ENCODE peak calls at places on chromosomes 7 and 10, in six cellular contexts. One of them, this sample, is unnamed.

GRCh38 chr7:26944486-26944885 is 80.1 kb upstream of the SKAP2 start:
- DNase-seq in endodermal cell: no peak
- DNase-seq in HL-60: no peak
- DNase-seq in body of pancreas: no peak
- DNase-seq in sigmoid colon: no peak
- DNase-seq in dorsolateral prefrontal cortex: no peak
- DNase-seq in this sample: no peak

GRCh38 chr7:94576316-94576715 is 66.7 kb downstream of the CASD1 start:
- DNase-seq in endodermal cell: no peak
- DNase-seq in HL-60: no peak
- DNase-seq in body of pancreas: no peak
- DNase-seq in sigmoid colon: no peak
- DNase-seq in dorsolateral prefrontal cortex: no peak
- DNase-seq in this sample: no peak

GRCh38 chr10:43461950-43462349 is 25.0 kb downstream of the ZNF487 start:
- DNase-seq in endodermal cell: no peak
- DNase-seq in HL-60: peak; percentile 61
- DNase-seq in body of pancreas: no peak
- DNase-seq in sigmoid colon: no peak
- DNase-seq in dorsolateral prefrontal cortex: no peak
- DNase-seq in this sample: no peak

GRCh38 chr7:32587431-32587948 is 92.2 kb downstream of the AVL9 start:
- DNase-seq in endodermal cell: no peak
- DNase-seq in HL-60: peak; percentile 33
- DNase-seq in body of pancreas: no peak
- DNase-seq in sigmoid colon: no peak
- DNase-seq in dorsolateral prefrontal cortex: no peak
- DNase-seq in this sample: peak; percentile 39

GRCh38 chr10:89064764-89065163 is 74.2 kb downstream of the FAS start:
- DNase-seq in endodermal cell: no peak
- DNase-seq in HL-60: no peak
- DNase-seq in body of pancreas: no peak
- DNase-seq in sigmoid colon: no peak
- DNase-seq in dorsolateral prefrontal cortex: no peak
- DNase-seq in this sample: no peak

GRCh38 chr10:12308102-12308501 is 41.2 kb upstream of the CAMK1D start:
- DNase-seq in endodermal cell: no peak
- DNase-seq in HL-60: no peak
- DNase-seq in body of pancreas: no peak
- DNase-seq in sigmoid colon: peak; percentile 75
- DNase-seq in dorsolateral prefrontal cortex: no peak
- DNase-seq in this sample: no peak

GRCh38 chr7:101944611-101945010 is 127.2 kb downstream of the CUX1 start:
- DNase-seq in endodermal cell: no peak
- DNase-seq in HL-60: no peak
- DNase-seq in body of pancreas: no peak
- DNase-seq in sigmoid colon: peak; percentile 58
- DNase-seq in dorsolateral prefrontal cortex: no peak
- DNase-seq in this sample: no peak

GRCh38 chr10:43075612-43076003 is 1.3 kb upstream of the RET start:
- DNase-seq in endodermal cell: peak; percentile 72
- DNase-seq in HL-60: peak; percentile 19
- DNase-seq in body of pancreas: no peak
- DNase-seq in sigmoid colon: no peak
- DNase-seq in dorsolateral prefrontal cortex: no peak
- DNase-seq in this sample: no peak

GRCh38 chr7:100801833-100802568 is 25.3 kb downstream of the EPHB4 start:
- DNase-seq in endodermal cell: no peak
- DNase-seq in HL-60: peak; percentile 58
- DNase-seq in body of pancreas: peak; percentile 85
- DNase-seq in sigmoid colon: peak; percentile 85
- DNase-seq in dorsolateral prefrontal cortex: no peak
- DNase-seq in this sample: peak; percentile 89

GRCh38 chr7:98654524-98655272 is 37.6 kb downstream of the NPTX2 start:
- DNase-seq in endodermal cell: no peak
- DNase-seq in HL-60: no peak
- DNase-seq in body of pancreas: no peak
- DNase-seq in sigmoid colon: no peak
- DNase-seq in dorsolateral prefrontal cortex: no peak
- DNase-seq in this sample: no peak

GRCh38 chr7:41999736-42000283 is 237.2 kb downstream of the GLI3 start:
- DNase-seq in endodermal cell: no peak
- DNase-seq in HL-60: no peak
- DNase-seq in body of pancreas: no peak
- DNase-seq in sigmoid colon: no peak
- DNase-seq in dorsolateral prefrontal cortex: no peak
- DNase-seq in this sample: no peak

GRCh38 chr7:17233643-17234397 is 64.6 kb upstream of the AHR start:
- DNase-seq in endodermal cell: no peak
- DNase-seq in HL-60: peak; percentile 14
- DNase-seq in body of pancreas: no peak
- DNase-seq in sigmoid colon: no peak
- DNase-seq in dorsolateral prefrontal cortex: no peak
- DNase-seq in this sample: no peak

GRCh38 chr10:86361134-86362128 is 5.2 kb downstream of the GRID1 start:
- DNase-seq in endodermal cell: peak; percentile 29
- DNase-seq in HL-60: no peak
- DNase-seq in body of pancreas: no peak
- DNase-seq in sigmoid colon: peak; percentile 7
- DNase-seq in dorsolateral prefrontal cortex: peak; percentile 46
- DNase-seq in this sample: no peak

GRCh38 chr7:44977304-44977858 is 1.4 kb downstream of the MYO1G start:
- DNase-seq in endodermal cell: no peak
- DNase-seq in HL-60: peak; percentile 78
- DNase-seq in body of pancreas: no peak
- DNase-seq in sigmoid colon: no peak
- DNase-seq in dorsolateral prefrontal cortex: no peak
- DNase-seq in this sample: no peak

GRCh38 chr7:26474596-26474995 is 182.9 kb downstream of the SNX10 start:
- DNase-seq in endodermal cell: no peak
- DNase-seq in HL-60: no peak
- DNase-seq in body of pancreas: no peak
- DNase-seq in sigmoid colon: no peak
- DNase-seq in dorsolateral prefrontal cortex: no peak
- DNase-seq in this sample: no peak

GRCh38 chr7:157485961-157486510 is 149.2 kb downstream of the DNAJB6 start:
- DNase-seq in endodermal cell: peak; percentile 28
- DNase-seq in HL-60: no peak
- DNase-seq in body of pancreas: no peak
- DNase-seq in sigmoid colon: peak; percentile 39
- DNase-seq in dorsolateral prefrontal cortex: no peak
- DNase-seq in this sample: no peak

GRCh38 chr10:115001506-115002381 is 63.7 kb downstream of the TRUB1 start:
- DNase-seq in endodermal cell: no peak
- DNase-seq in HL-60: no peak
- DNase-seq in body of pancreas: peak; percentile 40
- DNase-seq in sigmoid colon: no peak
- DNase-seq in dorsolateral prefrontal cortex: no peak
- DNase-seq in this sample: peak; percentile 47

GRCh38 chr10:103715430-103715829 is 139.9 kb downstream of the SH3PXD2A start:
- DNase-seq in endodermal cell: no peak
- DNase-seq in HL-60: no peak
- DNase-seq in body of pancreas: no peak
- DNase-seq in sigmoid colon: no peak
- DNase-seq in dorsolateral prefrontal cortex: no peak
- DNase-seq in this sample: no peak

DNA sequence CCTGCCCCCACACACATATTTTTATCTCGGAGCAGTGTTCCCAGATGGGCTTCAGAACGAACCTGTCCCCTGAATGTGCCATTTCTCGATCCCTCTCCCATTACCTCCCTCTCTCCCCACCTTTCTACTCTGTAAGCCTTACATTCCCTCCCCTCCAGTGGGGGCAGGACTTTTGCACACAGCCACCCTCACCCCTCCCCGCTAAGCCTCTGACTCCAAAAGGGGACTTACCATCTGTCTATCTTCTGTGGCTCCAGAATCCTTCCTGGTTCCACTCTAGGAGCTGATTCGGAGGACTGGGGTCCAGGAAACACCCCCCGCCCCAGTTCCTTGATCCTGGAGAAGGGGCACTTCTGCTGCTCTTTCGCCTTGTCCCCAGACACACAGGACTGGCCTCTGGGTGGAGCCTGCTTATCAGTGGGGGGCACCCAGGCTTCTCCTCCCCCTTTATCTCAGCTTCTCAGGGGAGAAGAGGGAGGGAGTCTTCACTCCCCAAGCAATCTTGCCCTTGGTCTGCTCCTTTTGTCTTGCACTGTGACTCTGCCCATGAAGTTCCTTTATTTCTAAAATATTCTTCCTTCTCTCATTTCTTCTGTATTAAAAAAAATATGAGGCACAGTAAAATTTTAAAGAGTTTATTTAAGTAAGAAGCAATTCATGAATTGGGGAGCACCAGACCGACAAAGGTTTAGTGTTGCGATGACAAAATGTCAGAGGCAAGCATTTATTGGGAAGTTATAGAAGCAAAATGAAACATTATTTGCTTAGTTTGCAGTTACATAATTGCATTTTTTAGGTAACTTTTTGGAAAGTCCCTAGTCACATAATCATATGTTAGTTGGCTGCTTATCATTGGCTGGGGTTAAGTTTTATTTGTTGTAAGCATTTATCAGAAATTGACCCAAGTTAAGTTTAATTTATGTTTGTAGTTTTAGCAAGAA is at the start of gene KEL:
- DNase-seq in endodermal cell: peak; percentile 76
- DNase-seq in HL-60: no peak
- DNase-seq in body of pancreas: no peak
- DNase-seq in sigmoid colon: no peak
- DNase-seq in dorsolateral prefrontal cortex: no peak
- DNase-seq in this sample: no peak
- H3K27ac ChIP-seq in endodermal cell: no peak within 1 kb of the TSS
- H3K27ac ChIP-seq in HL-60: no peak within 1 kb of the TSS
- H3K27ac ChIP-seq in body of pancreas: no peak within 1 kb of the TSS
- H3K27ac ChIP-seq in sigmoid colon: no peak within 1 kb of the TSS
- H3K27ac ChIP-seq in dorsolateral prefrontal cortex: no peak within 1 kb of the TSS
- H3K27ac ChIP-seq in this sample: no peak within 1 kb of the TSS

GRCh38 chr7:81929386-81929785 is 159.5 kb upstream of the HGF start:
- DNase-seq in endodermal cell: no peak
- DNase-seq in HL-60: no peak
- DNase-seq in body of pancreas: no peak
- DNase-seq in sigmoid colon: no peak
- DNase-seq in dorsolateral prefrontal cortex: no peak
- DNase-seq in this sample: no peak

GRCh38 chr7:81925530-81925929 is 155.7 kb upstream of the HGF start:
- DNase-seq in endodermal cell: no peak
- DNase-seq in HL-60: no peak
- DNase-seq in body of pancreas: no peak
- DNase-seq in sigmoid colon: no peak
- DNase-seq in dorsolateral prefrontal cortex: no peak
- DNase-seq in this sample: no peak

GRCh38 chr7:81926154-81926553 is 156.3 kb upstream of the HGF start:
- DNase-seq in endodermal cell: no peak
- DNase-seq in HL-60: no peak
- DNase-seq in body of pancreas: no peak
- DNase-seq in sigmoid colon: no peak
- DNase-seq in dorsolateral prefrontal cortex: no peak
- DNase-seq in this sample: no peak

GRCh38 chr7:81919494-81919893 is 149.6 kb upstream of the HGF start:
- DNase-seq in endodermal cell: no peak
- DNase-seq in HL-60: no peak
- DNase-seq in body of pancreas: no peak
- DNase-seq in sigmoid colon: no peak
- DNase-seq in dorsolateral prefrontal cortex: no peak
- DNase-seq in this sample: no peak

DNA sequence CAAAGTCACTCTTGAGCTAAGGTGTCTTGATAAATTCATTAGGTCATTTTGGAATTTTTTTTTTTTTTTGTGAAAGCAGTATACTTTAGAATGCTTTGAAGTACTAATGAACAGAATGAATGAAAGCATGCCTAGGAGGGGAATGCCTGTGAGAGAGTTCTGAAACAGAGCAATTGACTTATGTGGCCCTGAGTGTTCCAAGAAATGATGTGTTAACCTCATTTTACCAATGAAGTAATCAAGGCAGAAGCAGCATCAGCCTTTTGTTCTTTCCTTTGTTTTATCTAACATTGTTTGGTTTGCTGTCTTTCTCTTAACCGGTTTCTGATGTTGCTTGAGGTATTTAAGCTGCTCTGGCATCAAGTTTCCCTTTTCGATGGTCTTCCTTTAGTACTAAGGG is 154.6 kb upstream of the HGF start:
- DNase-seq in endodermal cell: no peak
- DNase-seq in HL-60: no peak
- DNase-seq in body of pancreas: no peak
- DNase-seq in sigmoid colon: no peak
- DNase-seq in dorsolateral prefrontal cortex: no peak
- DNase-seq in this sample: no peak
- H3K4me3 ChIP-seq in endodermal cell: no peak overlapping the region
- H3K4me3 ChIP-seq in HL-60: no peak overlapping the region
- H3K4me3 ChIP-seq in body of pancreas: no peak overlapping the region
- H3K4me3 ChIP-seq in sigmoid colon: no peak overlapping the region
- H3K4me3 ChIP-seq in dorsolateral prefrontal cortex: no peak overlapping the region
- H3K4me3 ChIP-seq in this sample: no peak overlapping the region

GRCh38 chr10:4241724-4242345 is 456.8 kb upstream of the KLF6 start:
- DNase-seq in endodermal cell: peak; percentile 72
- DNase-seq in HL-60: no peak
- DNase-seq in body of pancreas: peak; percentile 27
- DNase-seq in sigmoid colon: no peak
- DNase-seq in dorsolateral prefrontal cortex: no peak
- DNase-seq in this sample: no peak
- TF ChIP-seq CTCF in endodermal cell: no peak
- TF ChIP-seq CTCF in HL-60: no peak
- TF ChIP-seq CTCF in body of pancreas: no peak
- TF ChIP-seq CTCF in sigmoid colon: no peak
- TF ChIP-seq CTCF in dorsolateral prefrontal cortex: no peak
- TF ChIP-seq CTCF in this sample: no peak

GRCh38 chr7:2635148-2635668 is 3.4 kb downstream of the TTYH3 start:
- DNase-seq in endodermal cell: no peak
- DNase-seq in HL-60: no peak
- DNase-seq in body of pancreas: no peak
- DNase-seq in sigmoid colon: no peak
- DNase-seq in dorsolateral prefrontal cortex: no peak
- DNase-seq in this sample: no peak

GRCh38 chr7:2638224-2638991 is 6.6 kb downstream of the TTYH3 start:
- DNase-seq in endodermal cell: no peak
- DNase-seq in HL-60: no peak
- DNase-seq in body of pancreas: no peak
- DNase-seq in sigmoid colon: peak; percentile 83
- DNase-seq in dorsolateral prefrontal cortex: no peak
- DNase-seq in this sample: no peak

GRCh38 chr7:2637505-2638223 is 5.9 kb downstream of the TTYH3 start:
- DNase-seq in endodermal cell: no peak
- DNase-seq in HL-60: peak; percentile 57
- DNase-seq in body of pancreas: peak; percentile 29
- DNase-seq in sigmoid colon: peak; percentile 89
- DNase-seq in dorsolateral prefrontal cortex: no peak
- DNase-seq in this sample: no peak

GRCh38 chr7:2635810-2636701 is 4.3 kb downstream of the TTYH3 start:
- DNase-seq in endodermal cell: no peak
- DNase-seq in HL-60: no peak
- DNase-seq in body of pancreas: no peak
- DNase-seq in sigmoid colon: peak; percentile 84
- DNase-seq in dorsolateral prefrontal cortex: no peak
- DNase-seq in this sample: no peak

DNA sequence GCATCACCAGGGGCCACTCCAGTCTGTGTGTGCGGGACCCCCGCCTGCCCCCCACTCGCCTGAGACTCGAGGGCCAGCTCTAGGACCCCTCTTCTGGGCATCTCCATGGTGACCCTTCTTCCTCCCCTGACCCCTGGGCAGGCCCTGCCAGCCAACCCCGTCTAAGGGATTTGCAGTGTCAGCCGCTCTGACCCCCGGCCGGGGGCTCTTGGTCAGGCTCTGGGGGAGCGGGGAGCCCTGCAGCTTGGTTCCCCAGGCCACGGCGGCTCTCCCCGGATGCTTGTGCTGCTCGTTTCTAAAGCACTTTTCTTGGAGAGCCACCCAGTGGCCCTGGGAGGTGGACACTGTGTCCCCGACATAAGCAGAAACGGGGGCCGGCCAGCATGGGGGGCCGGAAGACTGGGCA is 5.3 kb downstream of the TTYH3 start:
- DNase-seq in endodermal cell: no peak
- DNase-seq in HL-60: no peak
- DNase-seq in body of pancreas: no peak
- DNase-seq in sigmoid colon: no peak
- DNase-seq in dorsolateral prefrontal cortex: no peak
- DNase-seq in this sample: no peak
- H3K27ac ChIP-seq in endodermal cell: no peak overlapping the region
- H3K27ac ChIP-seq in HL-60: no peak overlapping the region
- H3K27ac ChIP-seq in body of pancreas: no peak overlapping the region
- H3K27ac ChIP-seq in sigmoid colon: peak overlapping the region; percentile 45
- H3K27ac ChIP-seq in dorsolateral prefrontal cortex: no peak overlapping the region
- H3K27ac ChIP-seq in this sample: no peak overlapping the region

This sample was measured in ovary.